ENCODE peak calls at places on chromosome 6, in six cellular contexts. A is tibial artery, O is upper lobe of right lung, B is pancreas, P is fibroblast of lung, T is IMR-90. E is an unnamed sample.

GRCh38 chr6:44787254-44787844 is 399.8 kb downstream of the CDC5L start:
- DNase-seq in T (no peak), B (no peak), A (no peak), P (no peak), O (no peak), E (no peak)

GRCh38 chr6:40419377-40419776 is 167.8 kb downstream of the LRFN2 start:
- DNase-seq in O (no peak), T (no peak), B (no peak), P (no peak), A (no peak), E (peak; percentile 27)

GRCh38 chr6:148771896-148772554 is 25.2 kb downstream of the UST start:
- DNase-seq in A (no peak), B (no peak), P (no peak), O (no peak), T (no peak), E (no peak)

GRCh38 chr6:93423542-93423941 is 4.2 kb upstream of the EPHA7 start:
- DNase-seq in T (no peak), B (peak; percentile 2), O (no peak), P (peak; percentile 37), A (no peak), E (peak; percentile 6)

GRCh38 chr6:140264451-140264850 is 890.0 kb upstream of the CITED2 start:
- DNase-seq in T (peak; percentile 19), P (peak; percentile 75), B (no peak), O (no peak), A (no peak), E (no peak)

GRCh38 chr6:11278207-11278559 is 45.7 kb upstream of the NEDD9 start:
- DNase-seq in A (no peak), P (no peak), T (no peak), B (no peak), O (no peak), E (no peak)

GRCh38 chr6:31402324-31403282 is 792 bp upstream of the MICA start:
- DNase-seq in P (peak; percentile 39), O (peak; percentile 72), B (no peak), A (peak; percentile 42), T (no peak), E (no peak)

GRCh38 chr6:49806145-49806544 is 19.1 kb upstream of the PGK2 start:
- DNase-seq in B (no peak), O (no peak), T (no peak), P (no peak), A (no peak), E (no peak)

GRCh38 chr6:150408842-150409241 is 40.0 kb downstream of the IYD start:
- DNase-seq in T (no peak), O (no peak), B (peak; percentile 57), A (no peak), P (no peak), E (no peak)

GRCh38 chr6:29791786-29792122 is 35.9 kb upstream of the HLA-G start:
- DNase-seq in B (peak; percentile 18), O (no peak), A (no peak), T (no peak), P (no peak), E (peak; percentile 33)

GRCh38 chr6:22231616-22232015 is 65.2 kb downstream of the PRL start:
- DNase-seq in A (no peak), O (no peak), T (peak; percentile 11), P (peak; percentile 88), B (no peak), E (no peak)

GRCh38 chr6:149335924-149336323 is 18.4 kb downstream of the TAB2 start:
- DNase-seq in T (peak; percentile 69), P (peak; percentile 82), B (no peak), O (no peak), A (no peak), E (peak; percentile 55)

GRCh38 chr6:44512868-44513641 is 125.5 kb downstream of the CDC5L start:
- DNase-seq in P (peak; percentile 64), O (peak; percentile 29), A (peak; percentile 38), T (no peak), B (no peak), E (no peak)

GRCh38 chr6:139282684-139283083 is 9.1 kb downstream of the TXLNB start:
- DNase-seq in P (peak; percentile 42), A (no peak), T (peak; percentile 8), O (no peak), B (no peak), E (no peak)

GRCh38 chr6:36976005-36976261 is 10.1 kb downstream of the MTCH1 start:
- DNase-seq in O (no peak), A (no peak), B (no peak), P (no peak), T (no peak), E (no peak)

GRCh38 chr6:132933085-132933484 is 118.7 kb downstream of the RPS12 start:
- DNase-seq in T (no peak), B (no peak), O (no peak), P (peak; percentile 36), A (no peak), E (no peak)

GRCh38 chr6:17165383-17165782 is 63.5 kb downstream of the STMND1 start:
- DNase-seq in T (peak; percentile 55), B (no peak), O (no peak), A (no peak), P (peak; percentile 82), E (no peak)

GRCh38 chr6:142827356-142827755 is 117.6 kb downstream of the HIVEP2 start:
- DNase-seq in A (peak; percentile 37), O (no peak), B (no peak), T (no peak), P (no peak), E (peak; percentile 19)

GRCh38 chr6:43368517-43369160 is 808 bp downstream of the ZNF318 start:
- DNase-seq in O (peak; percentile 77), A (peak; percentile 44), P (peak; percentile 40), T (peak; percentile 37), B (peak; percentile 30), E (peak; percentile 71)

GRCh38 chr6:22821664-22822320 is 252.4 kb downstream of the HDGFL1 start:
- DNase-seq in P (peak; percentile 58), O (no peak), B (no peak), A (no peak), T (peak; percentile 61), E (no peak)

DNA sequence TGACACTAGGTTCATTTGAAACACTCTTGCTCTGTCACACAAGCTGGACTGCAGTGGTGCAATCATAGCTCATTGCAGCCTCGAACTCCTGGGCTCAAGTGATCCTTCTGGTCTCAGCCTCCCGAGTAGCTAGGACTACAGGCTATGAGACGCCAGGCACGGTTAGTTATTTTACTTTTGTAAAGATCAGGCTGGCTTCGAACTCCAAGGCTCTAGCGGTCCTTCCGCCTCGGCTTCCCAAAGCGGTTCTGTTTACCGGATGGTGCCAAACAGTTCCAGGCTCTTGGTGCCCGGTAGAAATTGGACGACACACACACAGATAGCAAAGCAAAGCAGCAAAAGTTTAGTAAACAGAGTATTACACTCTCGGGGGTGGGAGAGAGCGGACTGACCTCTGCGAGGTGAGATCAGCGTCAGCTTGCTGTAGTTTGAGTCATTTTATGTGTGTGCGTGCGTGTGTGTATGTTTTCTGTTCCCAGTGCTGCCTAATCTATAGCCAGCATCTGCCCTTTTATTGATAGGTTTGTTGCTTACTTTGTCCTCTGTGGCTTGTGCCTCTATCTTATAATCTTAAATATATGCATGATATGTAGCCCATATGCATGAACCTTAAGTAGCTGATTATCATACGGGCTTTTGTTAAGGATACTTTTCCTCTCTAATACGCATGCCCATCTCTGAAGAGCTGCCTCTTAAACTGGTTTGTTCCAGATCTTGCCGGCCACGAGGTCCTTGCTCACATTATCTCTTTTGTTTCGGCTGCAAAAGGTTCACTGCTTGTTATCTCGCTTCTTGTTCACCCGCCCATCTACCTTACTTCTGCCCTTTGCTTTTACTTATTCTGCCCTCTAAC is 75.2 kb downstream of the OR2B2 start:
- DNase-seq in P (peak; percentile 86), T (peak; percentile 87), B (peak; percentile 28), O (no peak), A (peak; percentile 52), E (peak; percentile 54)
- H3K4me3 ChIP-seq in P (peak overlapping the region; percentile 83), T (peak overlapping the region; percentile 60), B (peak overlapping the region; percentile 8), O (peak overlapping the region; percentile 77), A (peak overlapping the region; percentile 67), E (peak overlapping the region; percentile 89)

GRCh38 chr6:8195714-8196104 is 93.4 kb upstream of the EEF1E1 start:
- DNase-seq in O (no peak), B (no peak), A (no peak), T (no peak), P (no peak), E (no peak)
- TF ChIP-seq CTCF in O (no peak), B (no peak), A (no peak), T (no peak), P (no peak), E (no peak)

GRCh38 chr6:107536183-107536582 is 46.3 kb downstream of the SOBP start:
- DNase-seq in A (no peak), B (no peak), O (no peak), P (no peak), T (no peak), E (no peak)
- H3K4me1 ChIP-seq in A (no peaks in the 10 kb centered on the region), B (no peaks in the 10 kb centered on the region), O (peaks cover 6% of the 10 kb centered on the region), P (no peaks in the 10 kb centered on the region), T (peaks cover 2% of the 10 kb centered on the region), E (peaks cover 33% of the 10 kb centered on the region)

GRCh38 chr6:170444056-170444505 is 109.0 kb downstream of the PSMB1 start:
- DNase-seq in A (no peak), P (no peak), B (no peak), O (peak; percentile 68), T (no peak), E (no peak)

GRCh38 chr6:170445487-170445886 is 107.6 kb downstream of the PSMB1 start:
- DNase-seq in P (no peak), O (peak; percentile 52), T (no peak), B (no peak), A (no peak), E (peak; percentile 77)

GRCh38 chr6:170445984-170446383 is 107.1 kb downstream of the PSMB1 start:
- DNase-seq in A (no peak), O (no peak), B (no peak), P (no peak), T (no peak), E (no peak)

GRCh38 chr6:170443151-170443662 is 109.9 kb downstream of the PSMB1 start:
- DNase-seq in O (peak; percentile 52), B (no peak), T (no peak), P (no peak), A (no peak), E (no peak)

DNA sequence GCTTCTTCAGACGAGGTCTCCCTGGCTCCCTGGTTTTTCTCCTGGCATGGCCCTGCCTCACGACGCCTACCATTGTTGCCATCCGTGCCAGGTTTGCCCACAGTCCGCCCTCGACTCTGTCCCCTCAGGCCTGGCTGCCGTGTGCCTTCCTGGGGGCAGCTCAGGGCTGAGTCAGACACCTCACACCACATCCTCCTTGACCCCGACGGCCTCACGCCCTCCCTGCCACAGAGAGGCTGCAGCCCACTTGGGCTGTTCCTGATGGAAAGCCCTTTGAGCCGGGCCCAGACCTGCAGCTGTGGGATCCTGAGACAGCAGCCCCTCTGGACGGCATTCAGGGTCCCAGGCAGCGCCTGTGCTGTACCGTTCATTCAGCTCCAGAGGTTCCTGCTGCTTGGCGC is 108.3 kb downstream of the PSMB1 start:
- DNase-seq in P (no peak), T (no peak), A (no peak), O (no peak), B (no peak), E (no peak)
- H3K4me3 ChIP-seq in P (no peak overlapping the region), T (no peak overlapping the region), A (no peak overlapping the region), O (no peak overlapping the region), B (no peak overlapping the region), E (no peak overlapping the region)

DNA sequence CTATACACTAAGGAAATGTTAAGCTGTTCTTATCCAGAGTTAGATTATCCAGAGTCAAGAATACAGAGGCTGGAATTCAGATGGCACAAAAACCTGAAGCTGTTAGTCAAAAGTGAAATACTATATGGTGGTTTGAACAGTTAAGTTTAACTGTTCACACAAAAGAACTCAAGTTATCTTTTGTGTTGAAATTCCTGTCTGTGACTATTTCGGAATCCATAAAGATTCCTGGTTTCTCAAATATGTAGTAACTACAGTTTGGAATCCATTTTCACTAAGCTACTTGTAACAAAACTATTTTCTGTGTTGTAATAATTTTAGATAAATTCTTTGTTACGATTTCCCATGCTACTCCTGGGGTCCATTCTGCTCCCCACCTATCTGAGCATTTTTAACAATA is 24.5 kb downstream of the FIG4 start:
- DNase-seq in T (no peak), O (no peak), P (no peak), B (no peak), A (no peak), E (no peak)
- TF ChIP-seq CTCF in T (no peak), O (no peak), P (no peak), B (no peak), A (no peak), E (no peak)

E was measured in psoas muscle.